ENCODE peak calls at places on chromosomes 2 and 18, in five cellular contexts. I is AG09309; W is naive thymus-derived CD4-positive, alpha-beta T cell; F is kidney epithelial cell; D is ascending aorta. R is an unnamed sample.

GRCh38 chr18:56511996-56512395 is 126.4 kb downstream of the TXNL1 start:
- DNase-seq in I (no peak), W (no peak), F (no peak), D (no peak), R (no peak)

GRCh38 chr2:224182498-224182897 is 143.4 kb upstream of the SERPINE2 start:
- DNase-seq in I (no peak), W (no peak), F (no peak), D (no peak), R (no peak)

GRCh38 chr2:26384597-26384996 is 17.1 kb upstream of the DRC1 start:
- DNase-seq in I (no peak), W (no peak), F (no peak), D (no peak), R (no peak)

GRCh38 chr2:184047536-184047935 is 550.8 kb upstream of the ZNF804A start:
- DNase-seq in I (no peak), W (no peak), F (no peak), D (no peak), R (no peak)

GRCh38 chr2:1222062-1222461 is 191.2 kb upstream of the TPO start:
- DNase-seq in I (no peak), W (no peak), F (no peak), D (no peak), R (no peak)

GRCh38 chr2:106161938-106162814 is 31.9 kb downstream of the UXS1 start:
- DNase-seq in I (no peak), W (peak), F (peak), D (no peak), R (no peak)

GRCh38 chr2:71919701-71920100 is 228.0 kb downstream of the CYP26B1 start:
- DNase-seq in I (no peak), W (no peak), F (no peak), D (no peak), R (no peak)

GRCh38 chr18:47036298-47036874 is 965 bp upstream of the ELOA2 start:
- DNase-seq in I (peak), W (no peak), F (no peak), D (no peak), R (peak)

GRCh38 chr2:241907171-241907570 is 37.6 kb downstream of the RTP5 start:
- DNase-seq in I (no peak), W (no peak), F (no peak), D (no peak), R (no peak)

GRCh38 chr2:214737188-214737587 is 72.3 kb downstream of the BARD1 start:
- DNase-seq in I (no peak), W (no peak), F (no peak), D (no peak), R (no peak)
- H3K4me3 ChIP-seq in I (no peak), W (no peak), F (no peak), D (no peak), R (no peak)

GRCh38 chr2:110215566-110216158 is 3.3 kb upstream of the MTLN start:
- DNase-seq in I (no peak), W (no peak), F (no peak), D (no peak), R (no peak)
- H3K4me3 ChIP-seq in I (no peak), W (no peak), F (no peak), D (no peak), R (no peak)

GRCh38 chr2:150063432-150063889 is 424.0 kb downstream of the RND3 start:
- DNase-seq in I (no peak), W (no peak), F (no peak), D (no peak), R (peak)
- H3K4me3 ChIP-seq in I (no peak), W (no peak), F (no peak), D (no peak), R (no peak)

GRCh38 chr18:6001867-6002266 is 106.5 kb upstream of the TMEM200C start:
- DNase-seq in I (no peak), W (no peak), F (no peak), D (no peak), R (no peak)

GRCh38 chr18:5998907-5999306 is 103.6 kb upstream of the TMEM200C start:
- DNase-seq in I (no peak), W (no peak), F (no peak), D (no peak), R (no peak)

GRCh38 chr18:5995626-5996025 is 100.3 kb upstream of the TMEM200C start:
- DNase-seq in I (no peak), W (no peak), F (no peak), D (no peak), R (no peak)

GRCh38 chr18:5997361-5997760 is 102.0 kb upstream of the TMEM200C start:
- DNase-seq in I (no peak), W (no peak), F (no peak), D (no peak), R (no peak)

DNA sequence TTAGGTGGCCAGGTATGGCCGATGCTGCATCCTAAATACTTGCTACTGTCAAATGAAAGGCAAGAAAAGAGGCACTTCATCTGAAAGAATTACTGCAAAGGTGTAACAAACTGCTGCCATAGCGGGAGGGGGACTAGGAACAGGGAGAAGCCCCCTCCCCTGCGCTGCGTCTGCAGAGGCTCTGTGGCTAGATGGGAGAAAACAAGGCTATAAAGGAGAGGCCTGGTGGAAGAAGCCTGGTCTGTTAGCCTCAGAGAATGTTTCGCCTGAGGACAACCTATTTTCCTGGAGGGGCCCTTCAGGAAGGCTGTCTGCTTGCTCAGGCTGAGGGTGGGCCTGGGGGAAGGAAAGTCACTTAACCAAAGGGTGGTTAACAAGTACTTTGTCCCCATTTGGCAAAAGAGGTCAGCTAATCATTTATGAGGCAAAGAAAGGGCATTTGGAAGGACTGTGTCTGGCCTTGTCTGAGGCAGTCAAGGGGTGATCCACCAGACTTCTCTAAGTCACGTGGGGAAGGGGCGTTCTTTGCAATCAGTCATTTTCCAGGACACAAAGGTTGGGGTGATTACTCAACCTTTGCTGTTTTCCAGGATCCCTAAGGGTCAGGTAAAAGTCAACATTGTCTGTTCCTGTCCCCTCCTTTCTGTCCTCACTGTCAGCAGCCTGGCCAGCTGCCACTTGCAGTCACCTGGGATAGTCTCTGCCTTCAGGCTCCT is 103.0 kb upstream of the TMEM200C start:
- DNase-seq in I (no peak), W (no peak), F (no peak), D (no peak), R (no peak)
- H3K4me3 ChIP-seq in I (no peak), W (no peak), F (no peak), D (no peak), R (no peak)

GRCh38 chr2:57210855-57211254 is 835.8 kb upstream of the VRK2 start:
- DNase-seq in I (no peak), W (no peak), F (no peak), D (no peak), R (no peak)
- H3K4me3 ChIP-seq in I (no peak), W (no peak), F (no peak), D (no peak), R (no peak)

DNA sequence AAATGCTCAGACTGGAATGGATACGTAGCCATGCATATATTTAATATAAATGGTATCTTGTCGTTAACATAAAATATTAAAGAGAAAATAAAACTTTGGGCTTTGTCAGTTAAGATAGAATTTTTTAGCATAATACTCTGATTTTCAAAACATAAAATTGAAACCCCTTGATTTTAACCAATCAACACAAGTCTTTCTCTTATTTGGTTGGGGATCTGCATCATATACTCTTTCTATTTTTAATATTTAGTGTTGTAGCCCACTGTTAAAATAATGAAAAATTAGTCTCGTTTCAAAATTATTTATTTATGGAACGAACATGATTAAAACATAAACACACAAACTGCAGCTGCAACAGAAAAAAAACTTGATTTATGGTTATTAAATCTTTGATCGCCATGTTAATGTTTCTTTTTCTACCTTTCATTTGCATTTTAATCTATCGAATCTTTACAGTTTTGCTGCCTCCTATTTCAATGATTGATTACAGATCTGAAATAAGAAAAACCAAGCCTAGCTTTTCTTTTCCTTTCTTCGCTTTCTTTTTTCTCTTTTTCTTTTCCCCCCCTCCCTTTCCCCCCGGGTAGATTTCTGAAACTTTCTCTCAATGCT is 145.5 kb downstream of the MEIS1 start:
- DNase-seq in I (no peak), W (no peak), F (no peak), D (no peak), R (no peak)
- H3K4me3 ChIP-seq in I (no peak), W (no peak), F (no peak), D (peak), R (peak)

GRCh38 chr2:129224022-129224421 is 755.4 kb upstream of the RAB6C start:
- DNase-seq in I (no peak), W (no peak), F (no peak), D (no peak), R (no peak)

GRCh38 chr2:129229830-129230441 is 749.5 kb upstream of the RAB6C start:
- DNase-seq in I (no peak), W (no peak), F (no peak), D (no peak), R (no peak)

GRCh38 chr2:129229196-129229595 is 750.3 kb upstream of the RAB6C start:
- DNase-seq in I (no peak), W (no peak), F (no peak), D (no peak), R (no peak)

GRCh38 chr2:129224486-129224885 is 755.0 kb upstream of the RAB6C start:
- DNase-seq in I (no peak), W (no peak), F (no peak), D (no peak), R (no peak)
- H3K4me3 ChIP-seq in I (no peak), W (no peak), F (no peak), D (no peak), R (no peak)

GRCh38 chr2:88170472-88170892 is 336 bp downstream of the THNSL2 start:
- DNase-seq in I (no peak), W (no peak), F (no peak), D (no peak), R (no peak)
- H3K4me3 ChIP-seq in I (peak), W (peak), F (peak), D (peak), R (peak)

GRCh38 chr2:24077535-24077877 is 1.4 kb upstream of the SF3B6 start:
- DNase-seq in I (no peak), W (no peak), F (no peak), D (no peak), R (no peak)

GRCh38 chr2:24075259-24075658 is 867 bp downstream of the SF3B6 start:
- DNase-seq in I (no peak), W (no peak), F (no peak), D (no peak), R (no peak)

GRCh38 chr2:24076849-24077534 is 866 bp upstream of the SF3B6 start:
- DNase-seq in I (no peak), W (no peak), F (no peak), D (peak), R (peak)

GRCh38 chr2:24075915-24076848 is at the start of gene SF3B6:
- DNase-seq in I (peak), W (peak), F (peak), D (peak), R (peak)

GRCh38 chr2:24077879-24078278 is 1.8 kb upstream of the SF3B6 start:
- DNase-seq in I (no peak), W (no peak), F (no peak), D (no peak), R (no peak)
- H3K4me3 ChIP-seq in I (no peak), W (no peak), F (no peak), D (no peak), R (peak)

GRCh38 chr2:3703741-3704355 is 473 bp downstream of the DCDC2C start:
- DNase-seq in I (no peak), W (no peak), F (no peak), D (no peak), R (no peak)
- H3K4me3 ChIP-seq in I (no peak), W (no peak), F (no peak), D (peak), R (no peak)

R was measured in AG10803.